ENCODE peak calls at places on chromosome 10, in four cellular contexts. E, A, S and I are unnamed samples.

GRCh38 chr10:26840938-26841732 is 19.6 kb downstream of the ABI1 start:
- DNase-seq in E (no peak), A (no peak), S (no peak), I (no peak)

GRCh38 chr10:125375210-125375609 is 214.8 kb upstream of the CTBP2 start:
- DNase-seq in E (no peak), A (no peak), S (no peak), I (no peak)

GRCh38 chr10:6543431-6544005 is 36.6 kb downstream of the PRKCQ start:
- DNase-seq in E (no peak), A (no peak), S (no peak), I (no peak)

GRCh38 chr10:132264966-132265877 is 42.5 kb downstream of the STK32C start:
- DNase-seq in E (no peak), A (no peak), S (no peak), I (no peak)

GRCh38 chr10:49177391-49178355 is 10.5 kb downstream of the TMEM273 start:
- DNase-seq in E (peak; percentile 26), A (peak; percentile 13), S (peak; percentile 79), I (peak; percentile 30)

GRCh38 chr10:14904316-14904732 is 25.7 kb downstream of the SUV39H2 start:
- DNase-seq in E (no peak), A (peak; percentile 19), S (no peak), I (peak; percentile 60)

GRCh38 chr10:44196008-44196320 is 188.9 kb downstream of the CXCL12 start:
- DNase-seq in E (no peak), A (no peak), S (no peak), I (no peak)

GRCh38 chr10:92328999-92329398 is 38.0 kb downstream of the MARCHF5 start:
- DNase-seq in E (no peak), A (no peak), S (no peak), I (peak; percentile 13)

GRCh38 chr10:6195376-6195775 is 7.4 kb upstream of the PFKFB3 start:
- DNase-seq in E (no peak), A (no peak), S (no peak), I (no peak)

GRCh38 chr10:84202349-84202748 is 8.0 kb downstream of the CDHR1 start:
- DNase-seq in E (no peak), A (no peak), S (no peak), I (no peak)

GRCh38 chr10:84201682-84202081 is 7.3 kb downstream of the CDHR1 start:
- DNase-seq in E (no peak), A (no peak), S (no peak), I (no peak)

GRCh38 chr10:84198206-84198915 is 4.0 kb downstream of the CDHR1 start:
- DNase-seq in E (no peak), A (no peak), S (no peak), I (no peak)

GRCh38 chr10:84200537-84201243 is 6.4 kb downstream of the CDHR1 start:
- DNase-seq in E (no peak), A (no peak), S (no peak), I (peak; percentile 80)

GRCh38 chr10:84201244-84201606 is 6.9 kb downstream of the CDHR1 start:
- DNase-seq in E (no peak), A (no peak), S (no peak), I (no peak)
- TF ChIP-seq POLR2A in E (no peak), A (no peak), S (no peak), I (no peak)

DNA sequence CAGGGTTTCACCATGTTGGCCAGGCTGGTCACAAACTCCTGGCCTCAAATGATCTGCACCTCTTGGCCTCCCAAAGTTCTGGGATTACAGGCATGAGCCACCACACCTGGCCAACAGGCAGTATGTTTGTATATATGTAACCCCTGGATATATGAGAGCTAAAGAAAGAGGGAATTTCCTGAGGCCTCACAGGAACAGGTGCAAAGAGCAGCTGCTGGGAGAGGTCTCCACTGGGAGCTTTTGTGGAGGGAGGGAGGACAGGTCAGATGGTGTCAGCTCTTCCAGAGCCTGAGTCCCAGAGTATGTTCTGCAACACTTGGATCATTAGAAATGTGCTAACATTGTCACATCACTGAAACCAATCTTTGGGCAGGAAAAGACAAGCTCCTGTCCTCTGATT is 110.1 kb upstream of the KIF5B start:
- DNase-seq in E (no peak), A (peak; percentile 58), S (no peak), I (no peak)
- TF ChIP-seq POLR2A in E (no peak), A (no peak), S (no peak), I (no peak)

DNA sequence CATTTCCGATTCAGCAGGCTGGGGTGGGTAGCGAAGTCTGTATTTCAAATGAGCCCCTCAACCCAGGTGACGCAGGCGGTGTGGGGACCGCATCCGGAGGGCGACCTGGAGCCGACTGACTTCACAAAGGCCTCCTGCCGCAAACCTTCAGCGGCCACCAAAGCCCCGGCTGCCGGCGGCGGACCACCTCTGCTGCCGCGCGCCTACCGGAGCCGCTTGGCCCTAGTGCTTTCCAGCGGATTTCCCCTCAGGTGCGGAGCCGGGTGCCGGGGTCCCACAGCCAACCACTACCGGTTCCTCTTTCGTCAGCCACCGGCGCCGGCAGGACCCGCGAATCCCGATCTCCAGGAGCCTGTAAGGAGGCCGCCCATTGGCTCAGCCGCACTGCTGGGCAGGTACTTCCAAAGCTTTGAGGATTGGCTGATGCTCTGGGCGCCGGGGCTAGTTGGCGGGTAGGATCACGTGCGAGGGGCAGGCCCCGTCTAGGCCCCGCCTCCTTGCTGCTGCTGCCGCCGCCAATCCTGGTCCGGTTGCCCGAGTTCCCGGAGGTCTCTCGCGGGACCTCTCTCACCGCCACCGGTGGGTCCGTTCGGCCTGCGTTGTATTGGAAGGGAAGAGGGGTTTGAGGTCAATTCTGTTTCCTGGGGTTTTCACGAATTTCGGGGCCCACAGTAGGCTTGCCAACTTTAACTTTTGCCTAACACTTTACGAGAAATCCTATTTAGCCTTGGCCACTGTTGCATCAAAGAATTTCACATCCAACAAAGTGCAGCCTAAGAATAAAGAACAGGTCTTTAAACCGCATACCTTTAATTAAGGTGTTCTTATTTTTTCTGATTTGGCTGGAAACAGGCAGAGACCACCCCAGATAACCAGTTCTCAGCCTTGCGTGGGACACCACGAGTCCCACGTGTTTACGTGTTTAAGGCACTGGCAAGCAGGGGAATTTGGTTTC is at the start of gene GSTO2:
- DNase-seq in E (peak; percentile 99), A (no peak), S (peak; percentile 99), I (peak; percentile 99)
- TF ChIP-seq POLR2A in E (peak; percentile 81), A (no peak), S (no peak), I (peak; percentile 96)

DNA sequence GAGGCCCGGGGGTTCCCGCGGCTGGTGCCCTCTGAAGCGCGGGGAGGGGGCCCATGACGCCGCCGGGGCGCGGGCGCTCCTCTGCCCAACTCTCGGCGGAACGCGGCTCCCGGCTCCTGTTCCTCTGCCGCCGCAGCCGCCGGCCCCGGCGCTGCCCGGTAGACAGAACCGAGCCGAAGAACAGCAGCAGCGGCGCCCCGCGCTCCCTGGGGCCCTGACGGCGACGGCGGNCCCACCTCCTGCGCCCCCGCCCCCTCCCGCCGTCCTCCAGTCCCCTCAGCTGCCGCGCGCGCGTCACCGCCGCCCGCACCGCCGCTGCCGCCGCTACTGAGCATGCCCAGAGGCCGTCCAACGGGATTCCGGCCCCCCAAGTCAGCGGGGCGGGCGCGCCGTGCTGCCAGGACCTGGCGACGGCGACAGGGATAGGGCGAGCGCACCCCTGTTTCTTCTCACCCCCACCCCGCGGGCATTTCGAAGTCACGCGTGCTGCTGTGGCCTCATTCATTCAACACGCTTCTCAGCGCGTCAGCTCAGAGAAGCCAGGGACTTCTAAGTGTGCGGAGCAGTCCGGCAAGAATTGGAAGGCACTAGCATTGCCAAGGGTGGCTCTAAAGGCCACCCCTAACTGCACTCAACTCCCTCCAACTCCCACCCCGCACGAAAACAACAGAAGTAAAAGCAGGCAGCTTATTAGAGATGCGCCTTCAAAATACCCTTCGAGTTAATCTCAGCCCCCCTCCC is at the start of gene IPMK:
- DNase-seq in E (peak; percentile 92), A (peak; percentile 84), S (peak; percentile 96), I (peak; percentile 97)
- TF ChIP-seq POLR2A in E (peak; percentile 97), A (peak; percentile 42), S (no peak), I (peak; percentile 56)

GRCh38 chr10:88313897-88314296 is 269.2 kb downstream of the RNLS start:
- DNase-seq in E (no peak), A (no peak), S (no peak), I (no peak)

GRCh38 chr10:88316292-88316861 is 266.7 kb downstream of the RNLS start:
- DNase-seq in E (no peak), A (no peak), S (no peak), I (no peak)

GRCh38 chr10:88314362-88314761 is 268.8 kb downstream of the RNLS start:
- DNase-seq in E (peak; percentile 17), A (no peak), S (no peak), I (no peak)

GRCh38 chr10:88317099-88317498 is 266.0 kb downstream of the RNLS start:
- DNase-seq in E (no peak), A (no peak), S (no peak), I (no peak)

DNA sequence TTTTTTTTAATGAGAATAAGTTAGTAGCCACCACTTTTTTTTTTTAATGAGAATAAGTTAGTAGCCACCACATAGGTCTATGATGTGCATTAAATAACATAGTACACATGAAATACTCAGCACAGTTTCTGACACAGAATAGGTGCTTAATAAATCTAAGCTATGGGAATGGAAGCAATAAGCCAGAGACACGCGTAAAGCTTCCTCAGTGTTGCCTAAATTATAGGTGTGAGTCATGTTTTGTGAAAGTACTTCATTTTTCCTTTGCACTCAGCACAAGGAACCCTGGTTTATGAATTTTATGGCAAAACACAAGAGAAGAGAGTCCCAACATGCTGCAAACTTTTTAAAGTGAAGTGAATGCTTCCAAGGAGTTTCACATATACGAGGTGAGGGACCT is 267.4 kb downstream of the RNLS start:
- DNase-seq in E (no peak), A (no peak), S (no peak), I (no peak)
- TF ChIP-seq POLR2A in E (no peak), A (no peak), S (no peak), I (no peak)

GRCh38 chr10:3783313-3783689 is 1.7 kb downstream of the KLF6 start:
- DNase-seq in E (no peak), A (no peak), S (peak; percentile 58), I (peak; percentile 85)
- TF ChIP-seq POLR2A in E (peak; percentile 78), A (peak; percentile 17), S (no peak), I (peak; percentile 70)

DNA sequence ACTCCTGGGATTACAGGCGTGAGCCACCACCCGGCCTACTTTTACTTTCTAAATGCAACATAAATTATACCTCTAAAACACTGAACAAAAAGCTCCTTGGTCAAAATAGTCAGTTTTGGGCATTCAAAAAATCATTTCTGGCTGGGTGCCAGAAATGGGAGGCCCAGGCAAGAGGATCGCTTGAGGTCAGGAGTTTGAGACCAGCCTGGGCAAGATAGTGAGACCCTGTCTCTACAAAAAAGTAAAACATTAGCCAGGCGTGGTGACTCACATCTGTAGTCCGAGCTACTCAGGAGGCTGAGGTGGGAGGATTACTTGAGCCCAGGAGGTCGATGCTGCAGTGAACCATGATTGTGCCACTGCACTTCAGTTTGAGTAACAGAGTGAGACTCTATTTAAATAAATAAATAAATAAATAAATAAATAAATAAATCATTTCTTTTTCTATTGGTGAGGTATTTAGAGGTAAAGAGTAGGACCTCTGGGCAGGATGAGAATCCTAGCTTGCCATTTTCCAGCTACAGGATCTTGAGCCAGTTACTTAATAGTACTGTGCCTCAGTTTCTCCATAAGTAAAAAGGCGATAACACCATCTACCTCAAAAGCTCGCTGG is 87.6 kb downstream of the SKIDA1 start:
- DNase-seq in E (no peak), A (no peak), S (no peak), I (no peak)
- TF ChIP-seq POLR2A in E (no peak), A (no peak), S (no peak), I (no peak)